ENCODE peak calls at places on chromosomes 12 and 14, in seven cellular contexts. One of them, this sample, is unnamed.

GRCh38 chr12:28191690-28192089 is 1.4 kb downstream of the CCDC91 start:
- DNase-seq in adrenal gland: no peak
- DNase-seq in GM12865: peak; percentile 2
- DNase-seq in neural crest cell: no peak
- DNase-seq in foreskin fibroblast: no peak
- DNase-seq in A549: peak; percentile 13
- DNase-seq in OCI-LY7: no peak
- DNase-seq in this sample: no peak

GRCh38 chr14:80634106-80634758 is 307.3 kb downstream of the CEP128 start:
- DNase-seq in neural crest cell: no peak
- DNase-seq in OCI-LY7: no peak
- DNase-seq in GM12865: no peak
- DNase-seq in foreskin fibroblast: peak; percentile 59
- DNase-seq in adrenal gland: no peak
- DNase-seq in A549: no peak
- DNase-seq in this sample: no peak

GRCh38 chr12:31343139-31343538 is 17.2 kb upstream of the SINHCAF start:
- DNase-seq in GM12865: no peak
- DNase-seq in foreskin fibroblast: no peak
- DNase-seq in OCI-LY7: no peak
- DNase-seq in adrenal gland: no peak
- DNase-seq in A549: no peak
- DNase-seq in neural crest cell: no peak
- DNase-seq in this sample: no peak

GRCh38 chr12:47867496-47867941 is 37.3 kb downstream of the VDR start:
- DNase-seq in GM12865: no peak
- DNase-seq in adrenal gland: no peak
- DNase-seq in neural crest cell: no peak
- DNase-seq in A549: no peak
- DNase-seq in foreskin fibroblast: peak; percentile 89
- DNase-seq in OCI-LY7: no peak
- DNase-seq in this sample: no peak

GRCh38 chr12:131087991-131088700 is 134.4 kb downstream of the ADGRD1 start:
- DNase-seq in GM12865: no peak
- DNase-seq in neural crest cell: no peak
- DNase-seq in foreskin fibroblast: no peak
- DNase-seq in OCI-LY7: no peak
- DNase-seq in adrenal gland: peak; percentile 5
- DNase-seq in A549: no peak
- DNase-seq in this sample: peak; percentile 6

GRCh38 chr14:73426877-73427276 is 31.5 kb downstream of the NUMB start:
- DNase-seq in A549: no peak
- DNase-seq in neural crest cell: no peak
- DNase-seq in adrenal gland: no peak
- DNase-seq in foreskin fibroblast: no peak
- DNase-seq in OCI-LY7: no peak
- DNase-seq in GM12865: peak; percentile 14
- DNase-seq in this sample: no peak

GRCh38 chr14:50453869-50454268 is 57.2 kb upstream of the CDKL1 start:
- DNase-seq in neural crest cell: no peak
- DNase-seq in foreskin fibroblast: no peak
- DNase-seq in adrenal gland: no peak
- DNase-seq in GM12865: no peak
- DNase-seq in OCI-LY7: no peak
- DNase-seq in A549: no peak
- DNase-seq in this sample: no peak

GRCh38 chr14:35289623-35290022 is 2.6 kb upstream of the PSMA6 start:
- DNase-seq in GM12865: no peak
- DNase-seq in neural crest cell: no peak
- DNase-seq in A549: no peak
- DNase-seq in OCI-LY7: no peak
- DNase-seq in adrenal gland: no peak
- DNase-seq in foreskin fibroblast: no peak
- DNase-seq in this sample: no peak

GRCh38 chr12:74321381-74321780 is 216.3 kb upstream of the ATXN7L3B start:
- DNase-seq in neural crest cell: no peak
- DNase-seq in adrenal gland: no peak
- DNase-seq in A549: no peak
- DNase-seq in foreskin fibroblast: no peak
- DNase-seq in OCI-LY7: no peak
- DNase-seq in GM12865: no peak
- DNase-seq in this sample: no peak

GRCh38 chr12:39846971-39847661 is 227.5 kb upstream of the ABCD2 start:
- DNase-seq in OCI-LY7: no peak
- DNase-seq in foreskin fibroblast: peak; percentile 26
- DNase-seq in GM12865: no peak
- DNase-seq in A549: no peak
- DNase-seq in adrenal gland: no peak
- DNase-seq in neural crest cell: no peak
- DNase-seq in this sample: no peak

GRCh38 chr12:126506426-126507182 is 1441.4 kb downstream of the AACS start:
- DNase-seq in A549: no peak
- DNase-seq in adrenal gland: no peak
- DNase-seq in foreskin fibroblast: peak; percentile 28
- DNase-seq in GM12865: peak; percentile 3
- DNase-seq in OCI-LY7: no peak
- DNase-seq in neural crest cell: no peak
- DNase-seq in this sample: no peak

GRCh38 chr14:104281768-104282301 is 143.4 kb downstream of the KIF26A start:
- DNase-seq in OCI-LY7: no peak
- DNase-seq in A549: no peak
- DNase-seq in adrenal gland: no peak
- DNase-seq in neural crest cell: no peak
- DNase-seq in GM12865: no peak
- DNase-seq in foreskin fibroblast: no peak
- DNase-seq in this sample: peak; percentile 5

GRCh38 chr14:36944307-36945010 is 227.9 kb downstream of the SLC25A21 start:
- DNase-seq in A549: no peak
- DNase-seq in OCI-LY7: no peak
- DNase-seq in adrenal gland: no peak
- DNase-seq in foreskin fibroblast: peak; percentile 83
- DNase-seq in neural crest cell: no peak
- DNase-seq in GM12865: no peak
- DNase-seq in this sample: no peak

GRCh38 chr14:64730681-64731080 is 26.5 kb downstream of the PLEKHG3 start:
- DNase-seq in OCI-LY7: no peak
- DNase-seq in GM12865: no peak
- DNase-seq in adrenal gland: no peak
- DNase-seq in A549: no peak
- DNase-seq in neural crest cell: no peak
- DNase-seq in foreskin fibroblast: no peak
- DNase-seq in this sample: no peak

GRCh38 chr14:69483765-69484443 is 624 bp upstream of the PLEKHD1 start:
- DNase-seq in neural crest cell: no peak
- DNase-seq in foreskin fibroblast: peak; percentile 41
- DNase-seq in A549: peak; percentile 33
- DNase-seq in OCI-LY7: no peak
- DNase-seq in GM12865: no peak
- DNase-seq in adrenal gland: peak; percentile 40
- DNase-seq in this sample: peak; percentile 16

GRCh38 chr12:62533755-62534107 is 67.1 kb downstream of the MON2 start:
- DNase-seq in foreskin fibroblast: no peak
- DNase-seq in GM12865: no peak
- DNase-seq in OCI-LY7: no peak
- DNase-seq in adrenal gland: no peak
- DNase-seq in neural crest cell: no peak
- DNase-seq in A549: no peak
- DNase-seq in this sample: no peak

GRCh38 chr12:108299980-108300696 is 39.0 kb downstream of the CMKLR1 start:
- DNase-seq in A549: no peak
- DNase-seq in GM12865: no peak
- DNase-seq in OCI-LY7: no peak
- DNase-seq in adrenal gland: no peak
- DNase-seq in neural crest cell: no peak
- DNase-seq in foreskin fibroblast: no peak
- DNase-seq in this sample: no peak

GRCh38 chr14:93943052-93943451 is 15.9 kb downstream of the FAM181A start:
- DNase-seq in OCI-LY7: no peak
- DNase-seq in GM12865: no peak
- DNase-seq in foreskin fibroblast: no peak
- DNase-seq in adrenal gland: no peak
- DNase-seq in neural crest cell: no peak
- DNase-seq in A549: no peak
- DNase-seq in this sample: no peak

GRCh38 chr14:39704581-39704980 is 272.3 kb upstream of the FBXO33 start:
- DNase-seq in GM12865: peak; percentile 7
- DNase-seq in A549: no peak
- DNase-seq in foreskin fibroblast: no peak
- DNase-seq in neural crest cell: no peak
- DNase-seq in OCI-LY7: peak; percentile 2
- DNase-seq in adrenal gland: no peak
- DNase-seq in this sample: no peak
- TF ChIP-seq CTCF in GM12865: peak; percentile 10
- TF ChIP-seq CTCF in A549: no peak
- TF ChIP-seq CTCF in foreskin fibroblast: no peak
- TF ChIP-seq CTCF in neural crest cell: peak; percentile 31
- TF ChIP-seq CTCF in OCI-LY7: peak; percentile 72
- TF ChIP-seq CTCF in adrenal gland: no peak
- TF ChIP-seq CTCF in this sample: no peak

GRCh38 chr12:56204275-56204674 is 15.0 kb upstream of the SMARCC2 start:
- DNase-seq in A549: no peak
- DNase-seq in foreskin fibroblast: no peak
- DNase-seq in OCI-LY7: no peak
- DNase-seq in GM12865: no peak
- DNase-seq in neural crest cell: no peak
- DNase-seq in adrenal gland: no peak
- DNase-seq in this sample: no peak

GRCh38 chr12:56208014-56208413 is 13.7 kb downstream of the RNF41 start:
- DNase-seq in neural crest cell: no peak
- DNase-seq in OCI-LY7: peak; percentile 97
- DNase-seq in GM12865: no peak
- DNase-seq in foreskin fibroblast: no peak
- DNase-seq in adrenal gland: peak; percentile 25
- DNase-seq in A549: no peak
- DNase-seq in this sample: no peak

GRCh38 chr12:56206373-56207166 is 15.2 kb downstream of the RNF41 start:
- DNase-seq in GM12865: peak; percentile 62
- DNase-seq in adrenal gland: peak; percentile 58
- DNase-seq in neural crest cell: peak; percentile 52
- DNase-seq in foreskin fibroblast: peak; percentile 70
- DNase-seq in OCI-LY7: peak; percentile 66
- DNase-seq in A549: peak; percentile 72
- DNase-seq in this sample: no peak

GRCh38 chr12:56202838-56203237 is 13.6 kb upstream of the SMARCC2 start:
- DNase-seq in adrenal gland: no peak
- DNase-seq in A549: no peak
- DNase-seq in foreskin fibroblast: no peak
- DNase-seq in neural crest cell: no peak
- DNase-seq in GM12865: no peak
- DNase-seq in OCI-LY7: no peak
- DNase-seq in this sample: no peak

GRCh38 chr12:56205445-56205844 is 16.2 kb upstream of the SMARCC2 start:
- DNase-seq in adrenal gland: no peak
- DNase-seq in OCI-LY7: peak; percentile 56
- DNase-seq in foreskin fibroblast: no peak
- DNase-seq in A549: no peak
- DNase-seq in neural crest cell: no peak
- DNase-seq in GM12865: no peak
- DNase-seq in this sample: no peak
- TF ChIP-seq CTCF in adrenal gland: peak; percentile 5
- TF ChIP-seq CTCF in OCI-LY7: peak; percentile 68
- TF ChIP-seq CTCF in foreskin fibroblast: no peak
- TF ChIP-seq CTCF in A549: no peak
- TF ChIP-seq CTCF in neural crest cell: no peak
- TF ChIP-seq CTCF in GM12865: no peak
- TF ChIP-seq CTCF in this sample: peak; percentile 14

DNA sequence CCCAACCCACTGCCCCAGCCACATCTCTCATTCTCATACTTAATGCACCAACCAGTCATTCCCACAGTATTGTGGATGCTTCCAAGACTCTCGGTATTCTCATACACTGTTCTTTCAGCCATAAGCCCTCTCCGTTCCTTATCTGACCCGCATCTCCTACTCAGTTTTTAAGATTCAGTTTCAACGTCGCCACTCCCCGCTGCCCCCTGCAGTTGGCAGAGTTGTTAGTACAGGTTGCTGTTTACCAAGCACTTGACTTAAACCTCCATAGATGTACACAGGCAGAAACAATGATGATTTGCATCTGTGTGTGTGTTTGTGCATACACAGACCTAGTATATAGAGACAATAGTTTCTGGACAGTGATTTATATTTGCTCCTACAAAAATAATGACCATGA is 40.2 kb downstream of the PAH start:
- DNase-seq in foreskin fibroblast: no peak
- DNase-seq in OCI-LY7: no peak
- DNase-seq in A549: no peak
- DNase-seq in GM12865: no peak
- DNase-seq in adrenal gland: no peak
- DNase-seq in neural crest cell: no peak
- DNase-seq in this sample: no peak
- TF ChIP-seq CTCF in foreskin fibroblast: no peak
- TF ChIP-seq CTCF in OCI-LY7: peak; percentile 43
- TF ChIP-seq CTCF in A549: no peak
- TF ChIP-seq CTCF in GM12865: no peak
- TF ChIP-seq CTCF in adrenal gland: no peak
- TF ChIP-seq CTCF in neural crest cell: peak; percentile 41
- TF ChIP-seq CTCF in this sample: no peak

GRCh38 chr14:101072945-101073597 is 169.5 kb upstream of the RTL1 start:
- DNase-seq in GM12865: peak; percentile 44
- DNase-seq in OCI-LY7: no peak
- DNase-seq in A549: peak; percentile 97
- DNase-seq in foreskin fibroblast: peak; percentile 97
- DNase-seq in adrenal gland: peak; percentile 92
- DNase-seq in neural crest cell: no peak
- DNase-seq in this sample: peak; percentile 41
- TF ChIP-seq CTCF in GM12865: no peak
- TF ChIP-seq CTCF in OCI-LY7: no peak
- TF ChIP-seq CTCF in A549: peak; percentile 19
- TF ChIP-seq CTCF in foreskin fibroblast: no peak
- TF ChIP-seq CTCF in adrenal gland: no peak
- TF ChIP-seq CTCF in neural crest cell: no peak
- TF ChIP-seq CTCF in this sample: no peak

DNA sequence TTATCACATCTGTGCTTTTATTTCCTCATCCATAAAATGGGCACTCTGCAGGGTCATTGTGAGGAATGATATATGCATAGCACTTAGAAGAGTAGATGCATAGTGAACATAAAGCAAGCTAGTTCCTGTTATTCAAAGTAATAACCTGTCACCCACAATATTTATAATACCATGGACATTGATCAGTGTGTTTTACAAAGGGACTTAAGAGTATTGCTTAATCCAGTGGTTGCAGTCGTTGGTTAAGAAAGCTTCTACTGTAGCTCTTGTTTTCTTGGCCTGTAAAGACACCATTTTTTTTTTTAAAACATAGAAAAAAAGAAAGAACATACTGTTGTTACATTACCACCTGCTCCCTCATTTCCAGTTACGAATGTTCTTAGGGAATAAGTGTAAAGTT is 13.1 kb downstream of the METAP2 start:
- DNase-seq in GM12865: no peak
- DNase-seq in A549: no peak
- DNase-seq in foreskin fibroblast: no peak
- DNase-seq in neural crest cell: no peak
- DNase-seq in adrenal gland: no peak
- DNase-seq in OCI-LY7: no peak
- DNase-seq in this sample: no peak
- TF ChIP-seq CTCF in GM12865: no peak
- TF ChIP-seq CTCF in A549: no peak
- TF ChIP-seq CTCF in foreskin fibroblast: no peak
- TF ChIP-seq CTCF in neural crest cell: no peak
- TF ChIP-seq CTCF in adrenal gland: no peak
- TF ChIP-seq CTCF in OCI-LY7: no peak
- TF ChIP-seq CTCF in this sample: no peak

This sample was measured in progenitor cell of endocrine pancreas.